ENCODE peak calls at places on chromosomes 5 and 9, in nine cellular contexts. One of them, this sample, is unnamed.

GRCh38 chr9:6869081-6869948 is 111.5 kb downstream of the KDM4C start:
- DNase-seq in vagina: no peak
- DNase-seq in SIG-M5: no peak
- DNase-seq in mesenteric fat pad: no peak
- DNase-seq in cardiac muscle cell: peak
- DNase-seq in GDM1: no peak
- DNase-seq in stimulated activated CD8-positive, alpha-beta memory T cell treated with anti-CD3 and anti-CD28 coated beads, Interleukin-7, amount 100 ng/mL, for 24 hours: no peak
- DNase-seq in stimulated activated naive B cell treated with anti-CD40 and anti-IgM and Interleukin-4, amounts not matched to agents 10 μg/mL and 1 μg/mL and 100 μg/mL, for 72 hours: no peak
- DNase-seq in Calu3: no peak
- DNase-seq in this sample: no peak

GRCh38 chr5:154610321-154611154 is 132.5 kb upstream of the HAND1 start:
- DNase-seq in vagina: no peak
- DNase-seq in SIG-M5: no peak
- DNase-seq in mesenteric fat pad: peak
- DNase-seq in cardiac muscle cell: peak
- DNase-seq in GDM1: peak
- DNase-seq in stimulated activated CD8-positive, alpha-beta memory T cell treated with anti-CD3 and anti-CD28 coated beads, Interleukin-7, amount 100 ng/mL, for 24 hours: peak
- DNase-seq in stimulated activated naive B cell treated with anti-CD40 and anti-IgM and Interleukin-4, amounts not matched to agents 10 μg/mL and 1 μg/mL and 100 μg/mL, for 72 hours: peak
- DNase-seq in Calu3: peak
- DNase-seq in this sample: peak

GRCh38 chr5:174091006-174091578 is 45.6 kb downstream of the NSG2 start:
- DNase-seq in vagina: no peak
- DNase-seq in SIG-M5: no peak
- DNase-seq in mesenteric fat pad: no peak
- DNase-seq in cardiac muscle cell: no peak
- DNase-seq in GDM1: no peak
- DNase-seq in stimulated activated CD8-positive, alpha-beta memory T cell treated with anti-CD3 and anti-CD28 coated beads, Interleukin-7, amount 100 ng/mL, for 24 hours: no peak
- DNase-seq in stimulated activated naive B cell treated with anti-CD40 and anti-IgM and Interleukin-4, amounts not matched to agents 10 μg/mL and 1 μg/mL and 100 μg/mL, for 72 hours: no peak
- DNase-seq in Calu3: no peak
- DNase-seq in this sample: peak

GRCh38 chr5:138951986-138952735 is 77.0 kb upstream of the LRRTM2 start:
- DNase-seq in vagina: no peak
- DNase-seq in SIG-M5: no peak
- DNase-seq in mesenteric fat pad: no peak
- DNase-seq in cardiac muscle cell: no peak
- DNase-seq in GDM1: no peak
- DNase-seq in stimulated activated CD8-positive, alpha-beta memory T cell treated with anti-CD3 and anti-CD28 coated beads, Interleukin-7, amount 100 ng/mL, for 24 hours: no peak
- DNase-seq in stimulated activated naive B cell treated with anti-CD40 and anti-IgM and Interleukin-4, amounts not matched to agents 10 μg/mL and 1 μg/mL and 100 μg/mL, for 72 hours: no peak
- DNase-seq in Calu3: no peak
- DNase-seq in this sample: no peak

GRCh38 chr9:120937596-120937995 is 11.0 kb upstream of the TRAF1 start:
- DNase-seq in vagina: peak
- DNase-seq in SIG-M5: no peak
- DNase-seq in mesenteric fat pad: no peak
- DNase-seq in cardiac muscle cell: no peak
- DNase-seq in GDM1: no peak
- DNase-seq in stimulated activated CD8-positive, alpha-beta memory T cell treated with anti-CD3 and anti-CD28 coated beads, Interleukin-7, amount 100 ng/mL, for 24 hours: no peak
- DNase-seq in stimulated activated naive B cell treated with anti-CD40 and anti-IgM and Interleukin-4, amounts not matched to agents 10 μg/mL and 1 μg/mL and 100 μg/mL, for 72 hours: no peak
- DNase-seq in Calu3: no peak
- DNase-seq in this sample: no peak

GRCh38 chr5:112635276-112635675 is 102.4 kb upstream of the APC start:
- DNase-seq in vagina: no peak
- DNase-seq in SIG-M5: no peak
- DNase-seq in mesenteric fat pad: no peak
- DNase-seq in cardiac muscle cell: peak
- DNase-seq in GDM1: no peak
- DNase-seq in stimulated activated CD8-positive, alpha-beta memory T cell treated with anti-CD3 and anti-CD28 coated beads, Interleukin-7, amount 100 ng/mL, for 24 hours: no peak
- DNase-seq in stimulated activated naive B cell treated with anti-CD40 and anti-IgM and Interleukin-4, amounts not matched to agents 10 μg/mL and 1 μg/mL and 100 μg/mL, for 72 hours: no peak
- DNase-seq in Calu3: no peak
- DNase-seq in this sample: no peak

GRCh38 chr5:61159070-61159469 is 3.2 kb downstream of the SMIM15 start:
- DNase-seq in vagina: no peak
- DNase-seq in SIG-M5: no peak
- DNase-seq in mesenteric fat pad: no peak
- DNase-seq in cardiac muscle cell: no peak
- DNase-seq in GDM1: no peak
- DNase-seq in stimulated activated CD8-positive, alpha-beta memory T cell treated with anti-CD3 and anti-CD28 coated beads, Interleukin-7, amount 100 ng/mL, for 24 hours: no peak
- DNase-seq in stimulated activated naive B cell treated with anti-CD40 and anti-IgM and Interleukin-4, amounts not matched to agents 10 μg/mL and 1 μg/mL and 100 μg/mL, for 72 hours: no peak
- DNase-seq in Calu3: no peak
- DNase-seq in this sample: no peak

GRCh38 chr9:13264788-13265187 is 14.7 kb downstream of the MPDZ start:
- DNase-seq in vagina: no peak
- DNase-seq in SIG-M5: no peak
- DNase-seq in mesenteric fat pad: no peak
- DNase-seq in cardiac muscle cell: no peak
- DNase-seq in GDM1: no peak
- DNase-seq in stimulated activated CD8-positive, alpha-beta memory T cell treated with anti-CD3 and anti-CD28 coated beads, Interleukin-7, amount 100 ng/mL, for 24 hours: no peak
- DNase-seq in stimulated activated naive B cell treated with anti-CD40 and anti-IgM and Interleukin-4, amounts not matched to agents 10 μg/mL and 1 μg/mL and 100 μg/mL, for 72 hours: no peak
- DNase-seq in Calu3: no peak
- DNase-seq in this sample: no peak

GRCh38 chr5:65032250-65032649 is 263.5 kb downstream of the CWC27 start:
- DNase-seq in vagina: no peak
- DNase-seq in SIG-M5: no peak
- DNase-seq in mesenteric fat pad: no peak
- DNase-seq in cardiac muscle cell: no peak
- DNase-seq in GDM1: no peak
- DNase-seq in stimulated activated CD8-positive, alpha-beta memory T cell treated with anti-CD3 and anti-CD28 coated beads, Interleukin-7, amount 100 ng/mL, for 24 hours: no peak
- DNase-seq in stimulated activated naive B cell treated with anti-CD40 and anti-IgM and Interleukin-4, amounts not matched to agents 10 μg/mL and 1 μg/mL and 100 μg/mL, for 72 hours: no peak
- DNase-seq in Calu3: no peak
- DNase-seq in this sample: no peak

GRCh38 chr5:136053336-136054121 is 24.7 kb downstream of the TGFBI start:
- DNase-seq in vagina: no peak
- DNase-seq in SIG-M5: no peak
- DNase-seq in mesenteric fat pad: no peak
- DNase-seq in cardiac muscle cell: no peak
- DNase-seq in GDM1: no peak
- DNase-seq in stimulated activated CD8-positive, alpha-beta memory T cell treated with anti-CD3 and anti-CD28 coated beads, Interleukin-7, amount 100 ng/mL, for 24 hours: no peak
- DNase-seq in stimulated activated naive B cell treated with anti-CD40 and anti-IgM and Interleukin-4, amounts not matched to agents 10 μg/mL and 1 μg/mL and 100 μg/mL, for 72 hours: no peak
- DNase-seq in Calu3: peak
- DNase-seq in this sample: no peak

GRCh38 chr9:30943446-30944232 is 1440.8 kb upstream of the ACO1 start:
- DNase-seq in vagina: no peak
- DNase-seq in SIG-M5: no peak
- DNase-seq in mesenteric fat pad: peak
- DNase-seq in cardiac muscle cell: no peak
- DNase-seq in GDM1: no peak
- DNase-seq in stimulated activated CD8-positive, alpha-beta memory T cell treated with anti-CD3 and anti-CD28 coated beads, Interleukin-7, amount 100 ng/mL, for 24 hours: no peak
- DNase-seq in stimulated activated naive B cell treated with anti-CD40 and anti-IgM and Interleukin-4, amounts not matched to agents 10 μg/mL and 1 μg/mL and 100 μg/mL, for 72 hours: no peak
- DNase-seq in Calu3: no peak
- DNase-seq in this sample: no peak

GRCh38 chr9:21661626-21662025 is 140.8 kb upstream of the MTAP start:
- DNase-seq in vagina: no peak
- DNase-seq in SIG-M5: no peak
- DNase-seq in mesenteric fat pad: no peak
- DNase-seq in cardiac muscle cell: no peak
- DNase-seq in GDM1: no peak
- DNase-seq in stimulated activated CD8-positive, alpha-beta memory T cell treated with anti-CD3 and anti-CD28 coated beads, Interleukin-7, amount 100 ng/mL, for 24 hours: no peak
- DNase-seq in stimulated activated naive B cell treated with anti-CD40 and anti-IgM and Interleukin-4, amounts not matched to agents 10 μg/mL and 1 μg/mL and 100 μg/mL, for 72 hours: no peak
- DNase-seq in Calu3: no peak
- DNase-seq in this sample: no peak

GRCh38 chr5:103340717-103341397 is 82.3 kb downstream of the MACIR start:
- DNase-seq in vagina: no peak
- DNase-seq in SIG-M5: no peak
- DNase-seq in mesenteric fat pad: no peak
- DNase-seq in cardiac muscle cell: no peak
- DNase-seq in GDM1: no peak
- DNase-seq in stimulated activated CD8-positive, alpha-beta memory T cell treated with anti-CD3 and anti-CD28 coated beads, Interleukin-7, amount 100 ng/mL, for 24 hours: no peak
- DNase-seq in stimulated activated naive B cell treated with anti-CD40 and anti-IgM and Interleukin-4, amounts not matched to agents 10 μg/mL and 1 μg/mL and 100 μg/mL, for 72 hours: no peak
- DNase-seq in Calu3: no peak
- DNase-seq in this sample: no peak

GRCh38 chr5:174430940-174431339 is 293.4 kb upstream of the MSX2 start:
- DNase-seq in vagina: no peak
- DNase-seq in SIG-M5: no peak
- DNase-seq in mesenteric fat pad: no peak
- DNase-seq in cardiac muscle cell: no peak
- DNase-seq in GDM1: no peak
- DNase-seq in stimulated activated CD8-positive, alpha-beta memory T cell treated with anti-CD3 and anti-CD28 coated beads, Interleukin-7, amount 100 ng/mL, for 24 hours: no peak
- DNase-seq in stimulated activated naive B cell treated with anti-CD40 and anti-IgM and Interleukin-4, amounts not matched to agents 10 μg/mL and 1 μg/mL and 100 μg/mL, for 72 hours: no peak
- DNase-seq in Calu3: no peak
- DNase-seq in this sample: no peak

GRCh38 chr5:10018211-10018610 is 231.5 kb downstream of the ATPSCKMT start:
- DNase-seq in vagina: no peak
- DNase-seq in SIG-M5: no peak
- DNase-seq in mesenteric fat pad: no peak
- DNase-seq in cardiac muscle cell: no peak
- DNase-seq in GDM1: no peak
- DNase-seq in stimulated activated CD8-positive, alpha-beta memory T cell treated with anti-CD3 and anti-CD28 coated beads, Interleukin-7, amount 100 ng/mL, for 24 hours: no peak
- DNase-seq in stimulated activated naive B cell treated with anti-CD40 and anti-IgM and Interleukin-4, amounts not matched to agents 10 μg/mL and 1 μg/mL and 100 μg/mL, for 72 hours: no peak
- DNase-seq in Calu3: no peak
- DNase-seq in this sample: no peak

GRCh38 chr9:38235244-38235643 is 157.3 kb upstream of the ALDH1B1 start:
- DNase-seq in vagina: peak
- DNase-seq in SIG-M5: no peak
- DNase-seq in mesenteric fat pad: peak
- DNase-seq in cardiac muscle cell: peak
- DNase-seq in GDM1: no peak
- DNase-seq in stimulated activated CD8-positive, alpha-beta memory T cell treated with anti-CD3 and anti-CD28 coated beads, Interleukin-7, amount 100 ng/mL, for 24 hours: no peak
- DNase-seq in stimulated activated naive B cell treated with anti-CD40 and anti-IgM and Interleukin-4, amounts not matched to agents 10 μg/mL and 1 μg/mL and 100 μg/mL, for 72 hours: no peak
- DNase-seq in Calu3: no peak
- DNase-seq in this sample: no peak

GRCh38 chr9:34514816-34515215 is 8.0 kb downstream of the ENHO start:
- DNase-seq in vagina: no peak
- DNase-seq in SIG-M5: no peak
- DNase-seq in mesenteric fat pad: peak
- DNase-seq in cardiac muscle cell: no peak
- DNase-seq in GDM1: no peak
- DNase-seq in stimulated activated CD8-positive, alpha-beta memory T cell treated with anti-CD3 and anti-CD28 coated beads, Interleukin-7, amount 100 ng/mL, for 24 hours: no peak
- DNase-seq in stimulated activated naive B cell treated with anti-CD40 and anti-IgM and Interleukin-4, amounts not matched to agents 10 μg/mL and 1 μg/mL and 100 μg/mL, for 72 hours: no peak
- DNase-seq in Calu3: no peak
- DNase-seq in this sample: no peak

GRCh38 chr5:100584069-100584468 is 48.9 kb downstream of the FAM174A start:
- DNase-seq in vagina: no peak
- DNase-seq in SIG-M5: no peak
- DNase-seq in mesenteric fat pad: no peak
- DNase-seq in cardiac muscle cell: no peak
- DNase-seq in GDM1: no peak
- DNase-seq in stimulated activated CD8-positive, alpha-beta memory T cell treated with anti-CD3 and anti-CD28 coated beads, Interleukin-7, amount 100 ng/mL, for 24 hours: no peak
- DNase-seq in stimulated activated naive B cell treated with anti-CD40 and anti-IgM and Interleukin-4, amounts not matched to agents 10 μg/mL and 1 μg/mL and 100 μg/mL, for 72 hours: no peak
- DNase-seq in Calu3: no peak
- DNase-seq in this sample: no peak

GRCh38 chr9:77546391-77546790 is 101.7 kb downstream of the GNA14 start:
- DNase-seq in vagina: no peak
- DNase-seq in SIG-M5: no peak
- DNase-seq in mesenteric fat pad: no peak
- DNase-seq in cardiac muscle cell: no peak
- DNase-seq in GDM1: no peak
- DNase-seq in stimulated activated CD8-positive, alpha-beta memory T cell treated with anti-CD3 and anti-CD28 coated beads, Interleukin-7, amount 100 ng/mL, for 24 hours: no peak
- DNase-seq in stimulated activated naive B cell treated with anti-CD40 and anti-IgM and Interleukin-4, amounts not matched to agents 10 μg/mL and 1 μg/mL and 100 μg/mL, for 72 hours: no peak
- DNase-seq in Calu3: no peak
- DNase-seq in this sample: no peak

GRCh38 chr9:1871486-1872181 is 143.5 kb upstream of the SMARCA2 start:
- DNase-seq in vagina: no peak
- DNase-seq in SIG-M5: no peak
- DNase-seq in mesenteric fat pad: no peak
- DNase-seq in cardiac muscle cell: peak
- DNase-seq in GDM1: no peak
- DNase-seq in stimulated activated CD8-positive, alpha-beta memory T cell treated with anti-CD3 and anti-CD28 coated beads, Interleukin-7, amount 100 ng/mL, for 24 hours: no peak
- DNase-seq in stimulated activated naive B cell treated with anti-CD40 and anti-IgM and Interleukin-4, amounts not matched to agents 10 μg/mL and 1 μg/mL and 100 μg/mL, for 72 hours: no peak
- DNase-seq in Calu3: no peak
- DNase-seq in this sample: no peak

GRCh38 chr5:114237766-114238165 is 124.1 kb upstream of the KCNN2 start:
- DNase-seq in vagina: no peak
- DNase-seq in SIG-M5: no peak
- DNase-seq in mesenteric fat pad: no peak
- DNase-seq in cardiac muscle cell: no peak
- DNase-seq in GDM1: peak
- DNase-seq in stimulated activated CD8-positive, alpha-beta memory T cell treated with anti-CD3 and anti-CD28 coated beads, Interleukin-7, amount 100 ng/mL, for 24 hours: no peak
- DNase-seq in stimulated activated naive B cell treated with anti-CD40 and anti-IgM and Interleukin-4, amounts not matched to agents 10 μg/mL and 1 μg/mL and 100 μg/mL, for 72 hours: no peak
- DNase-seq in Calu3: no peak
- DNase-seq in this sample: no peak

GRCh38 chr5:30918171-30918570 is 275.3 kb upstream of the CDH6 start:
- DNase-seq in vagina: no peak
- DNase-seq in SIG-M5: no peak
- DNase-seq in mesenteric fat pad: no peak
- DNase-seq in cardiac muscle cell: no peak
- DNase-seq in GDM1: no peak
- DNase-seq in stimulated activated CD8-positive, alpha-beta memory T cell treated with anti-CD3 and anti-CD28 coated beads, Interleukin-7, amount 100 ng/mL, for 24 hours: no peak
- DNase-seq in stimulated activated naive B cell treated with anti-CD40 and anti-IgM and Interleukin-4, amounts not matched to agents 10 μg/mL and 1 μg/mL and 100 μg/mL, for 72 hours: no peak
- DNase-seq in Calu3: no peak
- DNase-seq in this sample: no peak

GRCh38 chr9:38233343-38233742 is 159.2 kb upstream of the ALDH1B1 start:
- DNase-seq in vagina: peak
- DNase-seq in SIG-M5: no peak
- DNase-seq in mesenteric fat pad: peak
- DNase-seq in cardiac muscle cell: no peak
- DNase-seq in GDM1: no peak
- DNase-seq in stimulated activated CD8-positive, alpha-beta memory T cell treated with anti-CD3 and anti-CD28 coated beads, Interleukin-7, amount 100 ng/mL, for 24 hours: no peak
- DNase-seq in stimulated activated naive B cell treated with anti-CD40 and anti-IgM and Interleukin-4, amounts not matched to agents 10 μg/mL and 1 μg/mL and 100 μg/mL, for 72 hours: no peak
- DNase-seq in Calu3: no peak
- DNase-seq in this sample: no peak

GRCh38 chr5:1973391-1974013 is 90.8 kb upstream of the IRX4 start:
- DNase-seq in vagina: no peak
- DNase-seq in SIG-M5: no peak
- DNase-seq in mesenteric fat pad: no peak
- DNase-seq in cardiac muscle cell: no peak
- DNase-seq in GDM1: no peak
- DNase-seq in stimulated activated CD8-positive, alpha-beta memory T cell treated with anti-CD3 and anti-CD28 coated beads, Interleukin-7, amount 100 ng/mL, for 24 hours: no peak
- DNase-seq in stimulated activated naive B cell treated with anti-CD40 and anti-IgM and Interleukin-4, amounts not matched to agents 10 μg/mL and 1 μg/mL and 100 μg/mL, for 72 hours: no peak
- DNase-seq in Calu3: no peak
- DNase-seq in this sample: no peak

GRCh38 chr9:78321505-78321904 is 24.6 kb downstream of the PSAT1 start:
- DNase-seq in vagina: no peak
- DNase-seq in SIG-M5: no peak
- DNase-seq in mesenteric fat pad: no peak
- DNase-seq in cardiac muscle cell: no peak
- DNase-seq in GDM1: no peak
- DNase-seq in stimulated activated CD8-positive, alpha-beta memory T cell treated with anti-CD3 and anti-CD28 coated beads, Interleukin-7, amount 100 ng/mL, for 24 hours: no peak
- DNase-seq in stimulated activated naive B cell treated with anti-CD40 and anti-IgM and Interleukin-4, amounts not matched to agents 10 μg/mL and 1 μg/mL and 100 μg/mL, for 72 hours: no peak
- DNase-seq in Calu3: no peak
- DNase-seq in this sample: no peak

GRCh38 chr5:127206320-127207113 is 84.1 kb upstream of the MEGF10 start:
- DNase-seq in vagina: no peak
- DNase-seq in SIG-M5: no peak
- DNase-seq in mesenteric fat pad: no peak
- DNase-seq in cardiac muscle cell: no peak
- DNase-seq in GDM1: no peak
- DNase-seq in stimulated activated CD8-positive, alpha-beta memory T cell treated with anti-CD3 and anti-CD28 coated beads, Interleukin-7, amount 100 ng/mL, for 24 hours: no peak
- DNase-seq in stimulated activated naive B cell treated with anti-CD40 and anti-IgM and Interleukin-4, amounts not matched to agents 10 μg/mL and 1 μg/mL and 100 μg/mL, for 72 hours: no peak
- DNase-seq in Calu3: peak
- DNase-seq in this sample: no peak

GRCh38 chr9:129013674-129014073 is 14.5 kb downstream of the SH3GLB2 start:
- DNase-seq in vagina: no peak
- DNase-seq in SIG-M5: no peak
- DNase-seq in mesenteric fat pad: no peak
- DNase-seq in cardiac muscle cell: no peak
- DNase-seq in GDM1: no peak
- DNase-seq in stimulated activated CD8-positive, alpha-beta memory T cell treated with anti-CD3 and anti-CD28 coated beads, Interleukin-7, amount 100 ng/mL, for 24 hours: no peak
- DNase-seq in stimulated activated naive B cell treated with anti-CD40 and anti-IgM and Interleukin-4, amounts not matched to agents 10 μg/mL and 1 μg/mL and 100 μg/mL, for 72 hours: no peak
- DNase-seq in Calu3: no peak
- DNase-seq in this sample: peak

GRCh38 chr9:130555968-130556367 is 23.4 kb upstream of the FUBP3 start:
- DNase-seq in vagina: no peak
- DNase-seq in SIG-M5: no peak
- DNase-seq in mesenteric fat pad: no peak
- DNase-seq in cardiac muscle cell: no peak
- DNase-seq in GDM1: no peak
- DNase-seq in stimulated activated CD8-positive, alpha-beta memory T cell treated with anti-CD3 and anti-CD28 coated beads, Interleukin-7, amount 100 ng/mL, for 24 hours: no peak
- DNase-seq in stimulated activated naive B cell treated with anti-CD40 and anti-IgM and Interleukin-4, amounts not matched to agents 10 μg/mL and 1 μg/mL and 100 μg/mL, for 72 hours: no peak
- DNase-seq in Calu3: peak
- DNase-seq in this sample: no peak